ENCODE peak calls at places on chromosomes 5 and 9, in six cellular contexts. One of them, this sample, is unnamed. For H3K9me3, the result is how much of the 10 kb centered on the place peaks cover.

GRCh38 chr5:79806741-79807140 is 117.1 kb downstream of the CMYA5 start:
- DNase-seq in K562: no peak
- DNase-seq in HepG2: no peak
- DNase-seq in GM12878: no peak
- DNase-seq in HCT116: no peak
- DNase-seq in H1: no peak
- DNase-seq in this sample: no peak

GRCh38 chr5:129148-129547 is 37.2 kb downstream of the PLEKHG4B start:
- DNase-seq in GM12878: no peak
- DNase-seq in HepG2: no peak
- DNase-seq in H1: no peak
- DNase-seq in K562: no peak
- DNase-seq in HCT116: no peak
- DNase-seq in this sample: no peak

GRCh38 chr5:119255571-119256356 is 100.1 kb upstream of the TNFAIP8 start:
- DNase-seq in GM12878: no peak
- DNase-seq in K562: peak
- DNase-seq in H1: peak
- DNase-seq in HepG2: peak
- DNase-seq in HCT116: peak
- DNase-seq in this sample: peak

GRCh38 chr5:60789541-60789940 is 54.5 kb downstream of the ELOVL7 start:
- DNase-seq in HepG2: no peak
- DNase-seq in GM12878: no peak
- DNase-seq in HCT116: no peak
- DNase-seq in K562: no peak
- DNase-seq in H1: no peak
- DNase-seq in this sample: no peak

GRCh38 chr5:145124806-145125205 is 710.3 kb downstream of the PRELID2 start:
- DNase-seq in K562: no peak
- DNase-seq in HepG2: no peak
- DNase-seq in GM12878: no peak
- DNase-seq in HCT116: no peak
- DNase-seq in H1: no peak
- DNase-seq in this sample: no peak

GRCh38 chr5:37575541-37576489 is 196.7 kb downstream of the WDR70 start:
- DNase-seq in HCT116: no peak
- DNase-seq in H1: no peak
- DNase-seq in K562: peak
- DNase-seq in GM12878: no peak
- DNase-seq in HepG2: peak
- DNase-seq in this sample: no peak

GRCh38 chr9:15135167-15135792 is 171.7 kb downstream of the TTC39B start:
- DNase-seq in GM12878: no peak
- DNase-seq in K562: peak
- DNase-seq in H1: no peak
- DNase-seq in HCT116: peak
- DNase-seq in HepG2: peak
- DNase-seq in this sample: peak

GRCh38 chr9:138074516-138074915 is 196.9 kb downstream of the CACNA1B start:
- DNase-seq in H1: no peak
- DNase-seq in K562: no peak
- DNase-seq in HepG2: no peak
- DNase-seq in HCT116: no peak
- DNase-seq in GM12878: no peak
- DNase-seq in this sample: no peak

GRCh38 chr5:175609504-175609903 is 48.4 kb upstream of the HRH2 start:
- DNase-seq in K562: no peak
- DNase-seq in HepG2: no peak
- DNase-seq in GM12878: no peak
- DNase-seq in H1: no peak
- DNase-seq in HCT116: no peak
- DNase-seq in this sample: no peak

GRCh38 chr5:123966781-123967180 is 454.8 kb downstream of the CSNK1G3 start:
- DNase-seq in K562: no peak
- DNase-seq in HCT116: no peak
- DNase-seq in GM12878: no peak
- DNase-seq in H1: no peak
- DNase-seq in HepG2: no peak
- DNase-seq in this sample: no peak

GRCh38 chr5:139061856-139062255 is 136.3 kb downstream of the SIL1 start:
- DNase-seq in HepG2: no peak
- DNase-seq in H1: no peak
- DNase-seq in GM12878: no peak
- DNase-seq in HCT116: no peak
- DNase-seq in K562: no peak
- DNase-seq in this sample: peak

GRCh38 chr5:174726916-174727793 is 2.8 kb downstream of the MSX2 start:
- DNase-seq in H1: no peak
- DNase-seq in HepG2: no peak
- DNase-seq in GM12878: no peak
- DNase-seq in HCT116: no peak
- DNase-seq in K562: no peak
- DNase-seq in this sample: no peak

GRCh38 chr9:94128580-94128979 is 44.3 kb downstream of the PTPDC1 start:
- DNase-seq in HCT116: no peak
- DNase-seq in H1: no peak
- DNase-seq in K562: no peak
- DNase-seq in GM12878: no peak
- DNase-seq in HepG2: no peak
- DNase-seq in this sample: no peak
- H3K9me3 ChIP-seq in HCT116: under half
- H3K9me3 ChIP-seq in H1: under half
- H3K9me3 ChIP-seq in K562: under half
- H3K9me3 ChIP-seq in GM12878: under half
- H3K9me3 ChIP-seq in HepG2: under half
- H3K9me3 ChIP-seq in this sample: under half

GRCh38 chr9:97980479-97980803 is 2.7 kb upstream of the ANP32B start:
- DNase-seq in HepG2: no peak
- DNase-seq in HCT116: no peak
- DNase-seq in H1: no peak
- DNase-seq in K562: no peak
- DNase-seq in GM12878: no peak
- DNase-seq in this sample: no peak

GRCh38 chr9:97981828-97982164 is 1.3 kb upstream of the ANP32B start:
- DNase-seq in HCT116: no peak
- DNase-seq in GM12878: no peak
- DNase-seq in HepG2: no peak
- DNase-seq in H1: no peak
- DNase-seq in K562: no peak
- DNase-seq in this sample: no peak

GRCh38 chr9:97982191-97982718 is 886 bp upstream of the ANP32B start:
- DNase-seq in K562: no peak
- DNase-seq in HCT116: no peak
- DNase-seq in HepG2: no peak
- DNase-seq in GM12878: no peak
- DNase-seq in H1: no peak
- DNase-seq in this sample: no peak

GRCh38 chr9:97979778-97980478 is 3.2 kb upstream of the ANP32B start:
- DNase-seq in H1: no peak
- DNase-seq in K562: no peak
- DNase-seq in HCT116: no peak
- DNase-seq in GM12878: no peak
- DNase-seq in HepG2: no peak
- DNase-seq in this sample: no peak

DNA sequence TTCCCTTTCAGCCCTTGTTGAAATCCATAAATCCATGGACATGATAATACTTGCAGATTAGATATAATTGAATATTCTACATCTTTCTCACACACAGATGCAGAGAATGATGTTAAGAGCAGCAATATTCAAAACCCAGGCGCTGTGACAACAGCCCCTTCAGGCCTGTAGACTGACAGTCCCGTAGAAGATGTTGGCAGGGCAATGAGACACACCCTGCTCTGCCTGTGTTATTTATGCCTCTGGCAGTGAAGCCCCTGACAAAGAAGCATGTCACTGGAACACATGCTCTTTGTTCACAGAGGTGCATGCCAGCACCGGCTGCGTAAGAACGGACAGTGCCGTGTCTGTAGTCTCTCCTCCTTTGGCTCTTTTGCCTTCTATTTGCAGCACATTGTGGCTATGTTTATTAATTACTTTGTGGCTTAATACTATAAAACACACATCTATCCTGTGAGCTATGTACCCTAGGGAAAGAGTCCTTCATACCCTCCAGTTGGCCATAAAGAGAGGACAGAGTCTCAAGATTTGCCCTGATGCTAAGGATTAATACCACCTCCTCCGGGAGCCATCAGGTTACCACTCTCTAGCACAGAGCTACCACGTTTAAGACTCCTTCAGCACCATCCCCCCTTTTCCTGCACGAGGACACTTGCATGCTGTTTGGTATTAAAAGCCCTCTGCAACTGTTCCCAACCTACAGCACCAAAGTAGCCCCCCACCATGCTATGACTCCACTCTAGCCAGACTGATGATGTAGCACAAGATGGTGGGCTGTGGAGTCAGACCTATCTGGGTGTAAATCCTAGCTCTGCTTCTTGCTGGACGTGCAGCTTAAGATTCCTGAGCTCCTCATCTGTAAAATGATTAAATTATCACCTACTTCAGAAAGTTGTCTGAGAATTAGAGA is 2.0 kb upstream of the ANP32B start:
- DNase-seq in K562: no peak
- DNase-seq in H1: no peak
- DNase-seq in HCT116: no peak
- DNase-seq in GM12878: no peak
- DNase-seq in HepG2: peak
- DNase-seq in this sample: no peak
- H3K9ac ChIP-seq in K562: peak
- H3K9ac ChIP-seq in H1: no peak
- H3K9ac ChIP-seq in HCT116: no peak
- H3K9ac ChIP-seq in GM12878: no peak
- H3K9ac ChIP-seq in HepG2: peak
- H3K9ac ChIP-seq in this sample: no peak

GRCh38 chr5:172004824-172005237 is 1.6 kb downstream of the FBXW11 start:
- DNase-seq in HepG2: no peak
- DNase-seq in K562: no peak
- DNase-seq in H1: no peak
- DNase-seq in HCT116: no peak
- DNase-seq in GM12878: peak
- DNase-seq in this sample: no peak
- TF ChIP-seq ZNF274 in HepG2: no peak
- TF ChIP-seq ZNF274 in K562: no peak
- TF ChIP-seq ZNF274 in H1: no peak
- TF ChIP-seq ZNF274 in HCT116: no peak
- TF ChIP-seq ZNF274 in GM12878: no peak
- TF ChIP-seq ZNF274 in this sample: no peak

DNA sequence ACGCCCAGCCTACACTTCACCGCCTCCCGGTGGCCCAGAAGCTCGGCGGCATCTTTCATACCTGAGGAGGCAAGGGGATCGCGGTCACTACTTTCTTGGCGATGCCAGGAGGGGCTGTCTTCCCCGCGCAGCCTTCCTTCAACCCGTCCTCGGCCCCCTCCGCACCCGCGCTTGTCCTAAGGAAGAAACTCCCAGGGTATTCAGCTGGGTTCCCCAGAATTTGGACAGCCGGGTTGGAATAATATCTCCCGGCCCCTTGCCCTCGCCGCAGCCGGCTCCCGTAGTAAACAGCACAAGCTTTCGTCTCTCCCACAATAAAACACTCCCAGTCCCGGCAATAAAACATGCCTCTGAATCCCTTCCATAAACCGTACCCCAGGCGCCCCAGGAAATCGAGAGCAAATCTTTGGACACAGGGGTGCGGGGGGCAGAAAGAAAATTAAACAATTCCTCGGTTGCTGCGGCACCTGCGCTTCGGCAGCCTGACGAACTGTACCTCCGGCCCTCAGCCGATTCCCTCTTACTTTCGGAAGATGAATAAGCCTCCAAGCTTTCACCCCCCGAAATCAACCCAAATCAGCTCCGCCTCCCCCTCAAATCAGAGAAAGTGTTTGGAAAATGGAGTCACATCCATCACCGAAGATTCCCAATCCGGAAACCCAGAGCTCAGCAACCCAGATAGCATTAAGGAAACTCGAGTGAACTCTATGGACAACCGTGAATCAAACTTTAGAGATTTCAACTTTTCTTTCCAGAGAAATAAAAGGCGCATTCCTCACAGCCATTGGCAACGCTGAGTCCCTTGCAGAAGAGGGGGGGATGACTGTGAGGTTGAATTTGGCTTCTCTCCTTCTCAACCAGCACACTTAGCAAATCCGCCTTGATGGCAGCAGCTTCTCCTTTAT is 1.1 kb downstream of the OTP start:
- DNase-seq in H1: no peak
- DNase-seq in HepG2: no peak
- DNase-seq in K562: no peak
- DNase-seq in HCT116: no peak
- DNase-seq in GM12878: no peak
- DNase-seq in this sample: no peak
- H3K9me3 ChIP-seq in H1: under half
- H3K9me3 ChIP-seq in HepG2: under half
- H3K9me3 ChIP-seq in K562: under half
- H3K9me3 ChIP-seq in HCT116: under half
- H3K9me3 ChIP-seq in GM12878: under half
- H3K9me3 ChIP-seq in this sample: under half

GRCh38 chr9:80555782-80556325 is 984.1 kb downstream of the TLE4 start:
- DNase-seq in GM12878: no peak
- DNase-seq in HCT116: no peak
- DNase-seq in K562: no peak
- DNase-seq in H1: no peak
- DNase-seq in HepG2: no peak
- DNase-seq in this sample: no peak
- H3K9ac ChIP-seq in GM12878: no peak
- H3K9ac ChIP-seq in HCT116: no peak
- H3K9ac ChIP-seq in K562: no peak
- H3K9ac ChIP-seq in H1: no peak
- H3K9ac ChIP-seq in HepG2: no peak
- H3K9ac ChIP-seq in this sample: no peak

DNA sequence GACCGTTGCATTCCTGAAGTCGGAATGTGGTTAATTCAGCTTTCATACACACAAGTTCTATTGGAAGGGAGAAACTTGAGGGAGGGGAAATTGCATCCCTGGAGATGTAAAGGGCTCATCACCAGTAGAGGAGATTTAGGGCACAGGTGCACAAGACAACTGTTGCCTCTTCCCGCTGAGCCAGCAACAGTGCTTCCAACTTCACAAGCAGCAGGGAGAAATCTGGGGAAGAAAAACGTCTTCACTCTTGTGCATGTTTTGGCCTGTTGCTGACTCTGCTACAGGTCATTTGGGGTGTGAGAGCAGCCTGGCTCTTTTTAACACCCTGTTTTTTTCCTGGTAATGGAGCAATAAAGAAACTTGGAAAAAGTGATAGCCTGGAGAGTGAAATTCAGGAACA is 277.9 kb downstream of the GAS1 start:
- DNase-seq in GM12878: no peak
- DNase-seq in K562: no peak
- DNase-seq in HepG2: no peak
- DNase-seq in HCT116: no peak
- DNase-seq in H1: no peak
- DNase-seq in this sample: no peak
- TF ChIP-seq ZNF274 in GM12878: no peak
- TF ChIP-seq ZNF274 in K562: no peak
- TF ChIP-seq ZNF274 in HepG2: no peak
- TF ChIP-seq ZNF274 in HCT116: no peak
- TF ChIP-seq ZNF274 in H1: no peak
- TF ChIP-seq ZNF274 in this sample: no peak

DNA sequence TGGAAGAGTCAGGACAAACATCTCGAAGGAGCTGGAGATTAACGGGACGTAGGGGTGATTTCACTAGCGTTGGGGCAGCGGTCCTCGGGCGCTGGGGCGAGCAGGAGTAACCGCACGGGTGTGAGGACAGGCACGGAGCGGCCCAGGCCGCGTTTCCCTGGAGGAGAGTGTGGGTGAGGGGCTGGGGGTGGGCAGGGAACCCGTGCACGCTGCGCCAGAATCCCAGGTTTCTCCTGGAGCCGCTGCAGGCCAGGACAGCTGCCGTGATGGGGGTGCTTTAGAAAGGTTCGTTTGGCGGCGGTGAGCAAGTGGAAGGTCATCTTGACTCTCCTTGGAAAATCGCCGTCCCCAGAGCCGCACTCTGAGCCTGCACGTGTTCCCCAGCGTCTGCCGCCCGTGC is 290.2 kb upstream of the IRX1 start:
- DNase-seq in H1: no peak
- DNase-seq in HepG2: no peak
- DNase-seq in HCT116: no peak
- DNase-seq in GM12878: no peak
- DNase-seq in K562: no peak
- DNase-seq in this sample: no peak
- H3K9me3 ChIP-seq in H1: under half
- H3K9me3 ChIP-seq in HepG2: under half
- H3K9me3 ChIP-seq in HCT116: under half
- H3K9me3 ChIP-seq in GM12878: under half
- H3K9me3 ChIP-seq in K562: under half
- H3K9me3 ChIP-seq in this sample: under half